ENCODE peak calls at places on chromosomes 16 and 17, in six cellular contexts. Y is body of pancreas, H is lung, E is esophagus squamous epithelium, R is hepatocyte, D is iPS DF 6.9. C is an unnamed sample.

GRCh38 chr17:4785311-4786110 is 653 bp downstream of the VMO1 start:
- DNase-seq in E (no peak), H (no peak), D (no peak), Y (no peak), R (no peak), C (no peak)

GRCh38 chr17:82118815-82119380 is 20.9 kb upstream of the FASN start:
- DNase-seq in H (no peak), R (peak), E (no peak), D (no peak), Y (no peak), C (no peak)

GRCh38 chr16:46673320-46674013 is 15.5 kb downstream of the VPS35 start:
- DNase-seq in E (no peak), R (peak), Y (peak), D (peak), H (no peak), C (no peak)

GRCh38 chr17:19714542-19715411 is 1.6 kb downstream of the SLC47A2 start:
- DNase-seq in Y (no peak), R (no peak), H (no peak), D (no peak), E (no peak), C (no peak)

GRCh38 chr17:21249911-21250703 is 3.1 kb downstream of the NATD1 start:
- DNase-seq in R (no peak), H (no peak), E (no peak), D (no peak), Y (no peak), C (no peak)

GRCh38 chr17:82974136-82974952 is 105.1 kb upstream of the METRNL start:
- DNase-seq in Y (peak), H (no peak), R (no peak), D (no peak), E (no peak), C (peak)

GRCh38 chr16:13203725-13204124 is 302.3 kb downstream of the SHISA9 start:
- DNase-seq in E (no peak), Y (no peak), R (no peak), D (no peak), H (no peak), C (no peak)

GRCh38 chr17:14748036-14748715 is 447.3 kb downstream of the HS3ST3B1 start:
- DNase-seq in Y (no peak), H (no peak), R (no peak), E (no peak), D (no peak), C (no peak)

GRCh38 chr17:65022751-65023421 is 33.7 kb downstream of the GNA13 start:
- DNase-seq in Y (no peak), R (no peak), E (no peak), D (no peak), H (no peak), C (no peak)

GRCh38 chr16:4661661-4662060 is 31.7 kb upstream of the NUDT16L1 start:
- DNase-seq in H (peak), D (no peak), R (no peak), E (no peak), Y (no peak), C (no peak)

GRCh38 chr16:82156761-82157654 is 13.0 kb downstream of the MPHOSPH6 start:
- DNase-seq in R (peak), E (no peak), D (no peak), Y (no peak), H (no peak), C (no peak)

GRCh38 chr16:88936008-88936912 is 40.7 kb downstream of the CBFA2T3 start:
- DNase-seq in H (no peak), E (no peak), Y (no peak), D (no peak), R (no peak), C (peak)

GRCh38 chr17:62704381-62704971 is 77.0 kb downstream of the MRC2 start:
- DNase-seq in Y (peak), H (peak), E (no peak), R (peak), D (no peak), C (peak)

GRCh38 chr16:79839851-79840321 is 239.3 kb upstream of the MAF start:
- DNase-seq in D (no peak), R (peak), H (peak), E (no peak), Y (no peak), C (peak)

GRCh38 chr16:11201498-11202259 is 54.3 kb downstream of the SOCS1 start:
- DNase-seq in H (no peak), R (peak), E (no peak), D (no peak), Y (no peak), C (no peak)

GRCh38 chr17:16512011-16512410 is 20.0 kb upstream of the LRRC75A start:
- DNase-seq in R (no peak), H (no peak), D (no peak), E (no peak), Y (no peak), C (no peak)

GRCh38 chr17:61597606-61598005 is 6.6 kb upstream of the NACA2 start:
- DNase-seq in Y (no peak), D (no peak), E (no peak), R (no peak), H (no peak), C (no peak)

GRCh38 chr17:50270430-50271172 is 3.7 kb upstream of the TMEM92 start:
- DNase-seq in Y (no peak), R (peak), D (no peak), E (no peak), H (peak), C (no peak)

GRCh38 chr17:38894276-38894675 is 24.4 kb downstream of the LASP1 start:
- DNase-seq in Y (no peak), H (no peak), R (no peak), D (no peak), E (no peak), C (no peak)

GRCh38 chr16:59164461-59164860 is 430.3 kb upstream of the GOT2 start:
- DNase-seq in E (no peak), D (no peak), H (no peak), R (peak), Y (no peak), C (no peak)

GRCh38 chr17:82241183-82241925 is 12.5 kb downstream of the SLC16A3 start:
- DNase-seq in Y (no peak), D (no peak), R (no peak), H (peak), E (no peak), C (peak)

GRCh38 chr17:6796017-6796886 is 20.2 kb downstream of the FBXO39 start:
- DNase-seq in H (no peak), E (no peak), Y (no peak), R (peak), D (no peak), C (no peak)

GRCh38 chr17:12510535-12510934 is 155.2 kb upstream of the MYOCD start:
- DNase-seq in H (no peak), Y (no peak), E (no peak), R (no peak), D (no peak), C (no peak)

GRCh38 chr16:19933740-19934139 is 49.1 kb upstream of the GPRC5B start:
- DNase-seq in D (no peak), R (peak), E (no peak), H (no peak), Y (no peak), C (no peak)

GRCh38 chr17:38509008-38509771 is 80.9 kb downstream of the ARHGAP23 start:
- DNase-seq in Y (peak), H (peak), R (peak), E (no peak), D (no peak), C (peak)

GRCh38 chr16:22297871-22298733 is 893 bp downstream of the POLR3E start:
- DNase-seq in D (no peak), Y (peak), H (peak), R (peak), E (no peak), C (peak)

GRCh38 chr16:22296225-22297113 is 740 bp upstream of the POLR3E start:
- DNase-seq in H (no peak), R (no peak), D (no peak), Y (peak), E (no peak), C (no peak)

GRCh38 chr16:22300427-22301071 is 3.3 kb downstream of the POLR3E start:
- DNase-seq in H (peak), Y (peak), E (no peak), D (no peak), R (peak), C (no peak)

GRCh38 chr16:22299036-22299435 is 1.8 kb downstream of the POLR3E start:
- DNase-seq in H (no peak), R (no peak), E (no peak), D (no peak), Y (no peak), C (no peak)

GRCh38 chr16:22297114-22297870 is at the start of gene POLR3E:
- DNase-seq in D (peak), Y (peak), H (peak), R (peak), E (peak), C (peak)
- H3K27ac ChIP-seq in D (no peak), Y (peak), H (peak), R (peak), E (peak), C (peak)

GRCh38 chr16:50680907-50681885 is at the start of gene SNX20:
- DNase-seq in D (no peak), Y (no peak), R (no peak), E (no peak), H (no peak), C (no peak)
- H3K4me3 ChIP-seq in D (no peak), Y (no peak), R (no peak), E (no peak), H (no peak), C (peak)

DNA sequence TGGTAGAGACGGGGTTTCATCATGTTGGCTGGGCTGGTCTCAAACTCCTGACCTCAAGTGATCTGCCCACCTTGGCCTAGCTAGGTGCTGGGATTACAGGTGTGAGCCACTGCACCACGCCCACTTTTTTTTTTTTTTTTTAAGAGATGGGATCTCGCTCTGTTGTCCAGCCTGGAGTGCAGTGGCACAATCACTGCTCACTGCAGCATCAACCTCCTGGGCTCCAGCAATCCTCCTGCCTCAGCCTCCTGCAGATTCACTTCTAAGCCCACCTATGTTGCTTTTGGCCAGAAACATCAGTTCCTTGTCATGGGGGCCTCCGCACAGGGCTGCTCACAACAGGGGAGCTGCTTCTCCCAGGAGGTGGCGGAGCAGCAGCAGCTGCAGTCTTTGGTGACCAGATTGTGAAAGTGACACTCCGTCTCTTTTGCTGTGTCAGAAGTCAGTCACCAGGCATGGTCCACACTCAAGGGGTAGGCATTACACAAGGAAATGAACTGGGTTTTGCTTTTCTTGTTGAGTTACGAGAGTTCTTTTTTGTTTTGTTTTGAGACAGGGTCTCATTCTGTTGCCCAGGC is 4.5 kb upstream of the NME4 start:
- DNase-seq in E (no peak), D (no peak), R (no peak), H (no peak), Y (no peak), C (no peak)
- H3K27ac ChIP-seq in E (no peak), D (no peak), R (no peak), H (no peak), Y (no peak), C (no peak)

GRCh38 chr17:788551-788950 is 6.4 kb downstream of the MRM3 start:
- DNase-seq in E (no peak), R (no peak), D (no peak), Y (no peak), H (no peak), C (no peak)

GRCh38 chr17:787641-788221 is 5.6 kb downstream of the MRM3 start:
- DNase-seq in Y (peak), D (no peak), H (no peak), E (no peak), R (no peak), C (no peak)

GRCh38 chr17:792277-792676 is 10.1 kb downstream of the MRM3 start:
- DNase-seq in D (no peak), R (no peak), E (no peak), H (no peak), Y (no peak), C (no peak)

GRCh38 chr17:791807-792206 is 9.7 kb downstream of the MRM3 start:
- DNase-seq in H (no peak), Y (no peak), E (no peak), R (no peak), D (no peak), C (no peak)

DNA sequence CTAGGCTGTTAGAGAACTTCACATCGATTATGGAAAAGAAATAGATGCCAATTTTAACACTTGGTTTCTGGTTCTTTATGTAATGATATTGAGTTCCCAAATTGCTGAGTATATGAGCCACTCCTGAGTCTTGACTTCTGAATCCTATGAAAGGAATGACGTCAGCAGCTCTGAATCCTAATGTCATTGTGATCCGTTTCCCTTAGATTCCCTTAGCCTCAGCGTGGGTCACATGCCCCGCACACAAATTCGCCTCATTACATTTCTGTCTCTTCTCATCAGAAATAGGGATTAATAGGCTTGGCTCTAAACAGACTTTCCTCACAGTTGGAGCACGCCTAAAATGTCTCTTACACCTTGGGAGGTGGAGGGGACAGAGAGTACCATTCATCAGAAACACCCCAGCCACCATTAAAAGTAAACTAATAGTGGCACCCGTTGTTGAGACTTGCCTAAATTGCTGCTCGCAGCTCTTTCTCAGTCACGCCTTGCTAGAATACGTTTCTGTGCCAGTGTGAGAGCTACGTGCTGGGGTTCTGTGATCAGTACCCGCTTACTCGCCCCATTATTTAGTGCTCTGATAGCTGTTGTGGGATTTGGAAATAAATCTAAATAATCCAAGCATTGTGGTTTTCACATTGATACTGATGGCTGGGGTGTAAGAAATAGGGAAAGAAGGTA is 7.1 kb downstream of the MRM3 start:
- DNase-seq in Y (no peak), H (no peak), R (no peak), E (no peak), D (no peak), C (no peak)
- H3K4me3 ChIP-seq in Y (no peak), H (no peak), R (no peak), E (no peak), D (no peak), C (no peak)

DNA sequence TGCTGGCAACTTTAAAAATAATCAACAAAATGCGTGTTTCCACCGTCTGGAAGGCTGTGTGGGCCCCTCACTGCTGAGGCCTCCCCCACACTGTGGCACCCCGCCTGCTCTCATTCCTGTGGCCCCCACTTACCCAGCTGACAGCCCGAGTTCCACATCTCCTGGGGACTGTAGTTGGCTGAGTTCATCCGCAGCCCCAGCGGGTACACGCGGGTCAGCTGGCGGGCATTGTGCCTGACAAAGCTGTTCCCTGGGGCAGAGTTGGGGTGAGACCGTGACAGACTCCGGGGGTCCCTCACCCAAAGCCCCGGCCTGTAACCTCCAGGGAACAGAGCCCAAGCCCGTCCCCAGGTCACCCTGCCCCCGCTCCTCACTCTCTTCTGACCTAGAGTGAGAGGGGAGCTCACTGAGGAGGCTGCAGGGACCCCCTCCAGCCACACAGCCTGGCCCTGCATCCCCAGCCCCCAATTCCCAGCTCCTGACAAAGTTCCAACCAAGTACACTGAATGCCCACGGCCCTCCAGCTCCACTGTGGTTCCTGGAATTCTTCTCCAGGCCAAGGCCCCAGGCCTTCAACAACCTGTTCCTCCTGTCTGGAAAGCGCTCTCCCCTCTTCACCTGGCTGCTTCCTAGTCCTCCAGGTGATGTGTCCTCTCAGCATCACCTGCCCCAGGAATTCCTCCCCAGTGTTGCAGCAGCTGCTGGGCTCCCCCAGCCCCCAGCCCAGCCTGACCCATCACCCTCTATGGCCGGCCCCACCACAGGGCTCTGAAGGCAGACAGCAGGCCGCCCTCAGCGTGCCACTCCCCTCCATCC is 18.0 kb downstream of the PLCD3 start:
- DNase-seq in R (no peak), Y (no peak), D (no peak), H (no peak), E (no peak), C (no peak)
- H3K27ac ChIP-seq in R (no peak), Y (no peak), D (no peak), H (no peak), E (no peak), C (no peak)

DNA sequence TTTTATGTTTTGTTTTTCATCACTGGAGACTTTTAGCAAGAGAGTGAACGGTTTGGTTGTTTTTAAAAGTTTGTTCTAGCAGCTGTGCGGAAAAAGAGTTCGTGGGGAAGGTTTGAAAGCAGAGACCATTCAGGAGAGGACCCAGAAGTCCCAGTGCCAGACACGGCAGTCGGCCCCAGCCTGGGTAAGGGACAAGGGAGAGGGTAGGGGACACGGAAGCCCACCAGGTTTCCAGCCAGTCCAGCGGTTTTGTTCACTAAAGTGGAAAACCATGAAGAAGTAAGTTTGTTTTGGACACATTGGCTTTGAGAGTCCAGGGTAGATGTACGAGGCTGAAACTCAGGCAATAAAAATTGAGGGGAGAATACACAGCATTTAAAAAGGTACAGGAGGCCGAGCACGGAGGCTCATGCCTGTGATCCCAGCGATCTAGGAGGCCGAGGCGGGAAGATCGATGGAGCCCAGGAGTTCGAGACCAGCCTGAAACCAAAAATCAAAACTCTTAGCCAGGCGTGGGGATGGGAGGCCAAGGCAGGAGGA is 56.8 kb upstream of the RPH3AL start:
- DNase-seq in Y (no peak), E (no peak), H (no peak), R (no peak), D (no peak), C (no peak)
- H3K4me3 ChIP-seq in Y (no peak), E (peak), H (peak), R (no peak), D (no peak), C (peak)

GRCh38 chr17:59828478-59828760 is 64.3 kb downstream of the TUBD1 start:
- DNase-seq in H (no peak), E (no peak), R (no peak), Y (no peak), D (no peak), C (no peak)

GRCh38 chr17:59827721-59828477 is 64.8 kb downstream of the TUBD1 start:
- DNase-seq in Y (no peak), R (no peak), D (no peak), H (no peak), E (no peak), C (no peak)

GRCh38 chr17:59829217-59830006 is 63.3 kb downstream of the TUBD1 start:
- DNase-seq in Y (no peak), H (no peak), R (peak), E (no peak), D (no peak), C (no peak)

GRCh38 chr17:59830846-59831486 is 61.8 kb downstream of the TUBD1 start:
- DNase-seq in H (no peak), Y (no peak), R (no peak), E (no peak), D (no peak), C (no peak)

DNA sequence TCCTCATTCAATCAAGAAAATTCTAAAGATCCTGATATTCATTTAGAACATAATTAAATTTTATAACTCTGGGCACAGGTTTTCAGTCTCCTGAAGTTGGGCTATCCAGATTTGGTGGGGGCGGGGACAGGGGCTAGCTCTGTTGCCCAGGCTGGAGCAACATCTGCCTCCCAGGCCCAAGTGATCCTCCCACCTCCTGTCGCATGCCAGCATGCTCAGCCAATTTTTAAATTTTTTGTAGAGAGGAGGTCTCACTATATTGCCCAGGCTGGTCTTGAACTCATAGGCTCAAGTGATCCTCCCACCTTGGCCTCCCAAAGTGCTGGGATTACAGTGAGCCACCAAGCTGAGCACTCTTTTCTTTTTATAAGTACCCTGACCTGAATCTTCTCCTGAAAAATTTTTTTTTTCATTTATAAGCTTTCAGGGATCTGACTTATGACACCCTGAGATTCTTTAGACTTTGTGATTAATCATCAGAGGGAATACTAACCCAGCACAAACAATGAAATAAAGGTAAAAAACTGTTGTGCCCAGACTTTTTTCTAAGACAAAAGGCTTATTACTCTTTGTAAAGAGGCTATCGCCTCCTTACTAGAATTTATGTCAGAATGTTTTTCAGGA is 62.6 kb downstream of the TUBD1 start:
- DNase-seq in E (no peak), H (no peak), D (no peak), R (no peak), Y (no peak), C (no peak)
- H3K27ac ChIP-seq in E (peak), H (peak), D (no peak), R (peak), Y (peak), C (peak)